ENCODE peak calls at places on chromosomes 12 and 14, in four cellular contexts. F is K562, C is IMR-90, Z is GM12878. H is an unnamed sample.

GRCh38 chr14:95535226-95536021 is 574 bp downstream of the GLRX5 start:
- DNase-seq in F (peak), C (no peak), Z (no peak), H (no peak)

GRCh38 chr14:61453103-61453767 is 131.9 kb downstream of the PRKCH start:
- DNase-seq in F (no peak), C (no peak), Z (no peak), H (no peak)

GRCh38 chr14:31969371-31969770 is 107.7 kb upstream of the ARHGAP5 start:
- DNase-seq in F (no peak), C (no peak), Z (no peak), H (no peak)

GRCh38 chr12:123532808-123533649 is 490 bp downstream of the RILPL1 start:
- DNase-seq in F (peak), C (peak), Z (no peak), H (peak)

GRCh38 chr12:80648866-80649265 is 58.6 kb upstream of the MYF6 start:
- DNase-seq in F (no peak), C (peak), Z (no peak), H (no peak)

GRCh38 chr14:59333668-59334067 is 131.5 kb downstream of the GPR135 start:
- DNase-seq in F (no peak), C (peak), Z (no peak), H (no peak)

GRCh38 chr12:108615918-108616317 is 17.8 kb downstream of the SELPLG start:
- DNase-seq in F (no peak), C (no peak), Z (no peak), H (no peak)

GRCh38 chr12:50397122-50397650 is 777 bp upstream of the FAM186A start:
- DNase-seq in F (no peak), C (peak), Z (no peak), H (peak)

GRCh38 chr14:54166049-54166950 is 209.7 kb upstream of the BMP4 start:
- DNase-seq in F (no peak), C (no peak), Z (no peak), H (no peak)
- TF ChIP-seq CHD1 in F (no peak), C (no peak), Z (no peak), H (no peak)

GRCh38 chr12:59632408-59632807 is 36.6 kb downstream of the SLC16A7 start:
- DNase-seq in F (no peak), C (no peak), Z (no peak), H (no peak)
- TF ChIP-seq CHD1 in F (no peak), C (no peak), Z (no peak), H (no peak)

DNA sequence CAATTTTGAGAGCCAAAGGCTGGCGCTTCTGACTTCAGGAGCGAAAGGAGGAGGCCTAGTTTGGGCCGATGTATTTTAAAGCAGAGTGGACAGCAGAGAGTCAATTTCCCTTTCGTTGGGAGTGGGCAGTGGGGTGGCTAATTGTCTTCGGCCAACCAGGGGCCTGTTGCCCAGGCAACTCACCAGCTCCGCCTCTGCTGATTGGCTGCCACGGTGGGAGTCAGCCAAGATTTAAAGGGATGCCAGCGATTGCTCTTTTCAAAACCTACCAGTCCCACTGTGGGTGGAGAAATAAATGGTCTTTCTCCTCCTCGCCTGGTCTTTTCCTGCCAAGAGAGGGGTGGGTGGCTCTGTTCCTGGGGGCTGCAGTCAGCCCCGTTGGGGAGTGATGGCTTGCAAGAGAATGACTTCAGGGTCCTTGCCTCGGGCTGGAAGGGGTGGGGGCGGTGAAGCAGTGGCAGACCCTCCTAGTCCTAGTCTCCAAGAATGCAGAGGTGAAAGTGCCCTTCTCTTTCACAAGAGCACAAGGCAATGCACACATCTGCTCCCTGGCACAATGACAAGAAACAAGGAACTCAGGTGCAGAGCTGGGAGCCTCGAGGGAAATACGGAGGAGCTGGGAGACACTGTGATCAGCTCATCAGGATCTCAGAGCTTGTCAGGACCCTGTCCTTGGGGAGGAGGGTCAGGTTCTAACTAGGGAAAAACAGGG is 37.7 kb downstream of the RASAL1 start:
- DNase-seq in F (no peak), C (no peak), Z (no peak), H (peak)
- TF ChIP-seq CHD1 in F (no peak), C (no peak), Z (no peak), H (no peak)

GRCh38 chr14:79911762-79912161 is 299.5 kb downstream of the DIO2 start:
- DNase-seq in F (no peak), C (no peak), Z (no peak), H (no peak)
- TF ChIP-seq CHD1 in F (no peak), C (no peak), Z (no peak), H (no peak)

DNA sequence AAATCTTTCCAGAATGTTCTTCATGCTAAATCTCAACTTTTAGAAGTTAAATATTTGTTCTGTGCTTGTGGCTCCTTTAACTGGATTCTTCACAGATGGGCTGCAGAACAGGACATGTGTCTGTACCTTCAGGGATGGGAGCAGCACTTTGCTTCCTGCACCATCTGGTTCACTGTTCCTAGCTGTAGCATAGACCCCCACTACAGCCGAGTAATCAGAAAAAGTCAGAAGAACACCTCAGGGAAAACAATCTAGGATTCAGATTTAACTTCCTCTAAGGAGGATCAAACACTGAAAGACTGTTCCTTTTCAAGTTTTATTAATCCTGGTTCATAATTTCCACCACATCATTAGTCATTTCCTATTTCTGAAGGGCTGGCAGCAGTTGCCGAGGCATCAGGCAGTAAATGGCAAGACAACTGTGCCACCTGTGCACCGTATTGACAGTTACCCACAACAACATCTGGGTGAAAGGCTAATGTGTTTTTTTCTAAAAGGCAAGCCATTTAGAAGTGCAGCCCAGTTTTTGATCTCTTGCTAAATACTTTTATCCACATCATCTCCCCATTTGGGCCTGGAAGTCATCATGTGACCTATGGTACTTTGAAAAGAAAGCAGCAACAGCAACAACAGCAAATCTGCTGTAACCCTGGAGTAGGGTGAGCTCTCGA is 212.8 kb upstream of the BMP4 start:
- DNase-seq in F (no peak), C (peak), Z (no peak), H (no peak)
- TF ChIP-seq CHD1 in F (no peak), C (no peak), Z (no peak), H (no peak)

DNA sequence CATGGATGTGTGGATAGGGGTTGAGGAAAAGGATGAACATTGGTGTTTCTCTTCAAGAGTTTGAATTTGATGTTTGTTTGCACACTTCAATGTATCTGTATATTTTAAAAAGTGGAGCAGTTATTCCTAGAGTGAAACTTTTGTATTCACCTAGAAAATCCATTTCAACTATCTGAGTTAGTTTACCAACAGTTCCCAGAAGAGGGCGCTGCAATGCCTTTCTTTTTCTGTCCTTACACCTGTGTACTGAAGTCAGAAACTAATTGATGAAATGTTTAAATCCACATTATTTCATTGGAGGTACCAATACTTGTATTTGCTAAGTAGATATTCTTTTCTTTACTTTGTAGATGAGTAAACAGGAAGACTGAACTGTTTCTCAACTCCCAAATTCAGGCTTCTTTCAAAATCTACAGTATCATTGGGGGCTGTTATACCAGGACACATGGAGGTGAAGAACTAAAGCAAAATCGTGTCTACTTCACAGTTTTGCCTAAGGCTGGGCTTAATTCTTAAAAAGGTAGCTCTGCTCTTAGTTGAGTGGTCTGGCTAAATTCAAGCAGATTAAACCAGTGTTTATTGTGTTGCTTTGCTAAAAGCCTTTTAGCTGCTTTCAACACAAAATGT is 26.6 kb upstream of the KLRB1 start:
- DNase-seq in F (peak), C (peak), Z (no peak), H (peak)
- TF ChIP-seq CHD1 in F (no peak), C (no peak), Z (no peak), H (no peak)

DNA sequence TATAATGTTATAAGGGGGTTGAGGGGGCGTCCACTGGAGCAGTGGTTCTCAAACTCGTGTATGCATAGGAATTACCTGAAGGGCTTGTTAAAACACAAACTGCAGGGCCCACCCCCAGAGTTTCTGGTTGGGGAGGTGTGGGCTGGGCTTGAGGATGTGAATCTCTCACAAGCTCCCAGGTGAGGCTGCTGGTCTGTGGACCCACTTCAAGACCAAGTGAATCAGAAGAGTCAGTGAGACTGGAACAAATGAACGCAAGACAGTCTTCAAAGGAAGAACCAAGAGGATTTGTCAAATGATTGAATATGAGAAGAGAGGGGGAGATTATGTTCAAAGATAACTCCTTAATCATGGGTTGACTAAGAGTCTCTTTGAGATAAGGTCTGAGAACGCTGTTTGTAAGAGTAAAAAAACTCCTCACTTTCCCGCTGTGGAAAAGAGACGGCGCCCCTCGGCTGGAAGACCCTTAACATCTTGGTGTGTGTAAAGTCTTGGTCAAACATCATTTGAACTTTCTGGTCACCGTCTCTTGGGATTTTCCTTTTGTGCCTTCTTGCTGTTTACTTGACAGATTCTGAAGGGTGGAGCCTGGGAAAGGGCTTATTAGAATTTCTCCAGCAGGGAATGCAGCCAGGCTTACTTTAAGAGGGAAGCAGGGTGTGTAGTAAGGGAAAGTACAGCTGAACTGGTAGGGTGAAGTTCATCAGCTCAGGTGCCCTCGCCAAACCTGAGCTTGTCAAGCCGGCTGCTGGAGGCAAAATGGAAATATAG is 5.3 kb upstream of the FOXN3 start:
- DNase-seq in F (no peak), C (peak), Z (no peak), H (no peak)
- TF ChIP-seq CHD1 in F (no peak), C (no peak), Z (no peak), H (no peak)